ENCODE peak calls at places on chromosome 6, in ten cellular contexts. F is RWPE2; N is omental fat pad; J is activated naive CD8-positive, alpha-beta T cell treated with anti-CD3 and anti-CD28 coated beads, Interleukin-2, amount 50 U/mL, for 24 hours; P is left lobe of liver; I is activated CD8-positive, alpha-beta T cell treated with anti-CD3 and anti-CD28 coated beads, Interleukin-2, amount 10 ng/mL, durations not matched to agents 7 days and 5 days; K is HCT116; S is CD4-positive, CD25-positive, alpha-beta regulatory T cell; Q is CD8-positive, alpha-beta T cell; T is upper lobe of right lung. W is an unnamed sample.
A peak's percentile ranks its signal among the peaks of the same experiment; 100 is the strongest.

GRCh38 chr6:104606361-104606760 is 253.4 kb downstream of the HACE1 start:
- ATAC-seq in S (no peak), Q (no peak), T (no peak), K (no peak), P (no peak), F (no peak), I (no peak), N (no peak), J (no peak), W (no peak)

GRCh38 chr6:107653183-107653580 is 163.3 kb downstream of the SOBP start:
- ATAC-seq in Q (no peak), K (no peak), J (no peak), T (no peak), N (no peak), S (no peak), I (no peak), F (no peak), P (no peak), W (no peak)

GRCh38 chr6:26260110-26260637 is 104.8 kb upstream of the BTN3A2 start:
- ATAC-seq in P (no peak), S (no peak), I (no peak), T (no peak), F (no peak), N (no peak), K (no peak), Q (no peak), J (no peak), W (no peak)

GRCh38 chr6:113805167-113805835 is 51.8 kb upstream of the MARCKS start:
- ATAC-seq in N (no peak), I (no peak), J (no peak), K (no peak), F (no peak), Q (no peak), S (no peak), T (no peak), P (no peak), W (no peak)

GRCh38 chr6:169783971-169784930 is 32.8 kb downstream of the ERMARD start:
- ATAC-seq in J (no peak), N (no peak), S (no peak), F (no peak), Q (no peak), T (peak; percentile 24), I (no peak), K (no peak), P (no peak), W (no peak)

GRCh38 chr6:113290684-113291083 is 566.5 kb upstream of the MARCKS start:
- ATAC-seq in F (no peak), N (no peak), I (no peak), K (no peak), P (no peak), T (no peak), Q (no peak), J (no peak), S (no peak), W (peak; percentile 37)

GRCh38 chr6:79385893-79386292 is 151.3 kb downstream of the LCA5 start:
- ATAC-seq in J (no peak), Q (no peak), P (no peak), S (no peak), K (no peak), T (no peak), I (no peak), N (no peak), F (no peak), W (no peak)

GRCh38 chr6:39417440-39417839 is 94.9 kb upstream of the KCNK16 start:
- ATAC-seq in T (no peak), J (peak; percentile 28), P (no peak), Q (no peak), F (no peak), I (no peak), K (no peak), N (no peak), S (no peak), W (no peak)

GRCh38 chr6:149405823-149406765 is 6.0 kb downstream of the SUMO4 start:
- ATAC-seq in N (no peak), S (no peak), Q (no peak), T (peak; percentile 59), P (no peak), F (no peak), I (no peak), K (no peak), J (no peak), W (peak; percentile 38)

GRCh38 chr6:141164042-141164748 is 968.5 kb upstream of the GJE1 start:
- ATAC-seq in P (peak; percentile 56), I (no peak), F (no peak), N (no peak), J (no peak), K (no peak), T (peak; percentile 77), Q (no peak), S (no peak), W (peak; percentile 84)

GRCh38 chr6:87407531-87407895 is 259 bp upstream of the CFAP206 start:
- ATAC-seq in T (peak; percentile 24), S (no peak), I (no peak), N (peak; percentile 61), P (peak; percentile 31), K (peak; percentile 68), Q (no peak), F (peak; percentile 37), J (no peak), W (peak; percentile 19)

GRCh38 chr6:44269921-44270525 is at the start of gene TMEM151B:
- ATAC-seq in P (no peak), T (no peak), F (no peak), J (no peak), N (no peak), K (no peak), S (no peak), Q (no peak), I (no peak), W (no peak)

GRCh38 chr6:16483315-16483875 is 245.0 kb downstream of the GMPR start:
- ATAC-seq in P (no peak), F (no peak), J (peak; percentile 42), S (peak; percentile 49), T (peak; percentile 63), I (peak; percentile 64), K (no peak), N (no peak), Q (peak; percentile 41), W (no peak)

GRCh38 chr6:156928126-156928525 is 150.9 kb downstream of the ARID1B start:
- ATAC-seq in P (no peak), F (no peak), S (no peak), I (no peak), T (no peak), J (no peak), K (no peak), Q (no peak), N (no peak), W (no peak)

GRCh38 chr6:170545405-170545804 is 7.7 kb downstream of the PSMB1 start:
- ATAC-seq in Q (no peak), F (no peak), J (no peak), T (peak; percentile 47), S (no peak), N (no peak), K (no peak), I (no peak), P (no peak), W (no peak)

GRCh38 chr6:169445661-169446581 is 192.3 kb upstream of the THBS2 start:
- ATAC-seq in Q (no peak), J (no peak), T (peak; percentile 79), S (no peak), K (no peak), N (no peak), I (no peak), P (no peak), F (peak; percentile 23), W (peak; percentile 79)

GRCh38 chr6:113432729-113433505 is 424.2 kb upstream of the MARCKS start:
- ATAC-seq in K (no peak), N (peak; percentile 31), I (no peak), J (no peak), T (peak; percentile 32), Q (no peak), P (peak; percentile 83), S (no peak), F (peak; percentile 86), W (no peak)

GRCh38 chr6:117629119-117629518 is 26.8 kb upstream of the GOPC start:
- ATAC-seq in S (no peak), Q (no peak), P (peak; percentile 52), F (no peak), J (no peak), I (no peak), K (no peak), N (no peak), T (no peak), W (no peak)

GRCh38 chr6:39401376-39401775 is 78.9 kb upstream of the KCNK16 start:
- ATAC-seq in P (no peak), K (no peak), S (no peak), Q (no peak), J (no peak), N (no peak), I (no peak), T (no peak), F (no peak), W (no peak)

GRCh38 chr6:34583461-34583860 is 27.3 kb upstream of the SPDEF start:
- ATAC-seq in Q (no peak), S (no peak), P (no peak), F (no peak), N (no peak), I (no peak), J (no peak), K (no peak), T (no peak), W (no peak)

GRCh38 chr6:106247293-106247692 is 78.3 kb downstream of the ATG5 start:
- ATAC-seq in P (no peak), F (no peak), N (no peak), Q (no peak), I (no peak), J (no peak), S (no peak), K (no peak), T (no peak), W (no peak)

GRCh38 chr6:144947398-144947976 is 662.4 kb downstream of the UTRN start:
- ATAC-seq in S (no peak), J (no peak), K (no peak), N (no peak), Q (no peak), P (peak; percentile 36), T (no peak), I (no peak), F (no peak), W (no peak)

GRCh38 chr6:8383584-8383983 is 51.8 kb downstream of the SLC35B3 start:
- ATAC-seq in T (no peak), P (no peak), J (no peak), K (no peak), I (no peak), Q (no peak), F (no peak), N (no peak), S (no peak), W (no peak)

GRCh38 chr6:154566866-154567265 is 56.4 kb upstream of the CNKSR3 start:
- ATAC-seq in T (no peak), P (no peak), F (no peak), Q (no peak), I (no peak), N (no peak), K (no peak), S (no peak), J (no peak), W (no peak)

GRCh38 chr6:85464722-85465150 is 14.9 kb downstream of the NT5E start:
- ATAC-seq in K (peak; percentile 82), J (peak; percentile 78), F (peak; percentile 63), I (peak; percentile 17), T (peak; percentile 21), P (no peak), N (no peak), S (no peak), Q (peak; percentile 43), W (peak; percentile 88)

GRCh38 chr6:51049288-51049982 is 230.8 kb downstream of the TFAP2B start:
- ATAC-seq in P (no peak), K (no peak), I (no peak), Q (no peak), F (no peak), T (no peak), S (no peak), J (no peak), N (no peak), W (peak; percentile 84)

GRCh38 chr6:149471801-149472200 is 13.0 kb downstream of the ZC3H12D start:
- ATAC-seq in S (no peak), J (peak; percentile 36), P (no peak), N (no peak), T (no peak), I (no peak), F (no peak), Q (no peak), K (no peak), W (no peak)

GRCh38 chr6:56671651-56672461 is 29.2 kb upstream of the DST start:
- ATAC-seq in K (no peak), Q (no peak), S (no peak), F (no peak), N (no peak), J (no peak), P (peak; percentile 75), I (no peak), T (peak; percentile 66), W (no peak)

W was measured in esophagus mucosa.